ENCODE peak calls at places on chromosomes 4 and X, in seven cellular contexts. H, O, P, J, I, C and S are unnamed samples.

GRCh38 chr4:67886281-67886680 is 2.5 kb upstream of the TMPRSS11D start:
- DNase-seq in H (no peak), O (no peak), P (no peak), J (peak), I (no peak), C (no peak), S (peak)

GRCh38 chr4:26576171-26576829 is 7.6 kb upstream of the TBC1D19 start:
- DNase-seq in H (no peak), O (no peak), P (no peak), J (peak), I (no peak), C (no peak), S (peak)

GRCh38 chr4:84498203-84499026 is 677 bp downstream of the NKX6-1 start:
- DNase-seq in H (peak), O (peak), P (no peak), J (peak), I (no peak), C (no peak), S (peak)

GRCh38 chrX:9539611-9540387 is 74.9 kb downstream of the TBL1X start:
- DNase-seq in H (no peak), O (no peak), P (no peak), J (no peak), I (no peak), C (no peak), S (no peak)

GRCh38 chrX:39206746-39207145 is 405.5 kb downstream of the MID1IP1 start:
- DNase-seq in H (no peak), O (no peak), P (no peak), J (no peak), I (no peak), C (no peak), S (no peak)

GRCh38 chrX:74179071-74179470 is 124.9 kb upstream of the ZCCHC13 start:
- DNase-seq in H (no peak), O (no peak), P (peak), J (peak), I (peak), C (no peak), S (no peak)

GRCh38 chr4:60847614-60848013 is 352.5 kb upstream of the ADGRL3 start:
- DNase-seq in H (no peak), O (no peak), P (no peak), J (no peak), I (no peak), C (no peak), S (no peak)

GRCh38 chr4:10371869-10372471 is 85.3 kb downstream of the ZNF518B start:
- DNase-seq in H (no peak), O (no peak), P (peak), J (peak), I (peak), C (no peak), S (no peak)

GRCh38 chr4:48594185-48594584 is 104.1 kb downstream of the ZAR1 start:
- DNase-seq in H (no peak), O (no peak), P (no peak), J (peak), I (no peak), C (no peak), S (no peak)

GRCh38 chr4:153521995-153522799 is 56.0 kb downstream of the TMEM131L start:
- DNase-seq in H (no peak), O (no peak), P (no peak), J (no peak), I (no peak), C (no peak), S (no peak)

GRCh38 chr4:184375027-184375426 is 99.3 kb downstream of the IRF2 start:
- DNase-seq in H (no peak), O (no peak), P (no peak), J (no peak), I (no peak), C (no peak), S (peak)

GRCh38 chrX:154805696-154806091 is 409 bp upstream of the MPP1 start:
- DNase-seq in H (no peak), O (no peak), P (no peak), J (peak), I (no peak), C (no peak), S (peak)

GRCh38 chr4:23068287-23068686 is 375.6 kb downstream of the GBA3 start:
- DNase-seq in H (no peak), O (no peak), P (no peak), J (no peak), I (no peak), C (no peak), S (no peak)

GRCh38 chr4:112978691-112979472 is 70.6 kb upstream of the ANK2 start:
- DNase-seq in H (no peak), O (no peak), P (peak), J (peak), I (no peak), C (no peak), S (no peak)

GRCh38 chr4:76969493-76969892 is 19.9 kb downstream of the SEPTIN11 start:
- DNase-seq in H (no peak), O (no peak), P (no peak), J (no peak), I (no peak), C (no peak), S (no peak)

GRCh38 chrX:20066968-20067708 is 49.6 kb downstream of the MAP7D2 start:
- DNase-seq in H (peak), O (peak), P (no peak), J (peak), I (no peak), C (no peak), S (peak)
- TF ChIP-seq CTCF in H (no peak), O (peak), P (peak), J (peak), I (peak), C (peak), S (peak)

DNA sequence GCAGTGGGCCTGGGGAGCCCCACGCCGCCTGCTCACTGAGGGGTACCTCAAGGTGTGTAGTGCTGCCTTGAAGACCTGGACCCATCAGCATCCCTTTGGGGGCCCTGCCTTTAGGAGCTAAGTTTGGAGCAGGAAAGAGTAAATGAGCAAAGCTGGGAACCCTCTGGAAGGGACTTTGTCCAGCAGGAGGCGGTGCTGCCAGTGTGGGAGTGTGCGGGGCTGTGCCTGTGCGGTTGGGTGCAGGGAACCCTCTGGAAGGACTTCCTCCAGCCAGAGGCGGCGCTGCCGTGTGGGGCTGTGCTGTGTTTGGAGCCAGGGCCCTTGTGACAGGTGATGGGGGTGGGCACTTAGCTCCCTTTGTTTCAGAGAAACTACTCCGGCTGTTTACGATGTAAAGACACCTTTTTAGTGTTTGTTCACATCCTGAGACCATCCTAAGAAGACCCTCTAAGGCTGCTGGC is 25.8 kb downstream of the RGS12 start:
- DNase-seq in H (no peak), O (no peak), P (no peak), J (no peak), I (no peak), C (no peak), S (no peak)
- TF ChIP-seq CTCF in H (no peak), O (no peak), P (no peak), J (no peak), I (peak), C (no peak), S (no peak)

DNA sequence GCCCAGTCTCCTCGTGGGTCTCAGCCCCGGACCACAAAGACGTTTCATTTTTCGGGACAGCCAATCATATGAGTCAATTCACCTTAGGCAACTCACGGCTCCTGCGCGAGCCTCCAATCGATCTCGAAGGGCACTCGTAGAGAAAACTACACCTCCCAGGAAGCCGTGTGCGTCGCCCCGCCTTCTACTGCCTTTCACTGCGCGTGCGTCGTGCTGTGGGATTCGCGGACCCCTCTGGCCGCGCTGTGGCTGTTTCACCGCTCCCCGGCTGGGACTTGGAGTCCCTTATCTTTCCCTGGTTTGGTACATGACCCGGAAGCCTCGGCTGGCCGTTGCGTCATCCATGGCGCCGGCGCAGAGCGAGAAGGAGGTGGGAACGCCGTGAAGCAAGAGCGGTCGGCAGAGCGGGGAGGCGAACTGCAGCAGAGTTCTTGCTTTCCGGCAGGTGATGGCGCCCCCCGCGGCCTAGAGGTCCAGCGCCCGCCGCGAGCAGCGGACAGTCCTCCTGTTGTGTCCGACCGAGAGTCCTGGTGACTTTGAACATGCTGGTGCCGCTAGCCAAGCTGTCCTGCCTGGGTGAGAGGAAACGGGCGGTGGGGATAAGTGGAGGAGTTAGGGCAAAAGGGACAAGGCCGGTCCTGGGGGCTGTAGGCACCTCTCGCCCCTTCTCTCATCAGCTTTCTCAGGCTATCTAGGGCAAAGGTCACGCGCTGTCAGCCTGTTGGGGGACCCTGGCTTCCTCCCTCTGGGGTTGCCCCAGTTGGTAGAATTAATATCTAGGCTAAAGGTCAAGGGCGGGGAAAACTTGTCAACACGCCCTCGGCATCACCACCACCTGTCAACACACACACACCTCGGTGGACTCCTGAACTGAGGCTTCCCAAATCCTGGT is at the start of gene ETFDH:
- DNase-seq in H (peak), O (peak), P (peak), J (peak), I (peak), C (peak), S (peak)
- TF ChIP-seq CTCF in H (peak), O (no peak), P (peak), J (peak), I (peak), C (peak), S (peak)

GRCh38 chr4:186144180-186144579 is 39.7 kb downstream of the FAM149A start:
- DNase-seq in H (peak), O (peak), P (no peak), J (peak), I (no peak), C (no peak), S (no peak)
- TF ChIP-seq CTCF in H (no peak), O (no peak), P (peak), J (peak), I (no peak), C (no peak), S (no peak)

DNA sequence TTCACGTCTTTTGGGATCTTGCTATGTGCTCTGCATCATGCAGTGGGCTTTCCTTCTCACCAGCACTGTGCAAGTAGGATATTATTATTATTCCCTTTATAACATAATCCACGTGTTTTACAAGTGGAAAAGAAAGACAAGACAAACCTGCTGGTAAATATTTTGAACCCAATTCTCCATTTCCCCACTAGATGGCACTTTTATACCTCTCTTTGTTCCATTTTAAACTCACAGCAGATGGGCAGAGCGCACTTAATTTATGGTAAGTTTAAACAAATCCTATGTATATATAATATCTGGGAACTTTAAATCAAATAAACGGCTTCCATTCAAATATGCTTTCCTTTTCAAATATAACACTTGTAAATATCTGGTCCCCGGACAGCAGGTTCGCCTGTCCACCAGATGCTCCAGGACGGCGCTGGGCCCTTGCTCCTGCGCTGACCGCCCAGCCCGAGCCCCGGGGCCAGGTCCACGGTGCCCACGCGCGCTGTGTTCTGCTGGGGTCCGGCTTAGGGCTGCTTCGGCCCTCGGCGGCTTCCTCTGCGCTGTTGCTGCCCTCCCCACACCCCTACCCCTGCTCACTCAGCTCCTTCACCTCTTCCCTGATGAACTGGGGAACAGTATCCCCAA is 31.1 kb downstream of the F11 start:
- DNase-seq in H (no peak), O (peak), P (peak), J (peak), I (peak), C (no peak), S (peak)
- TF ChIP-seq CTCF in H (no peak), O (peak), P (peak), J (peak), I (peak), C (peak), S (peak)